ENCODE peak calls at places on chromosome 3, in seven cellular contexts. U is GM04503, E is H7, D is ecto neural progenitor cell, G is pons, K is DMS 273 treated with DMSO at 0.1 percent for 48 hours, P is Kasumi-1. W is an unnamed sample.

GRCh38 chr3:153970047-153970446 is 151.1 kb upstream of the ARHGEF26 start:
- DNase-seq in E (no peak), D (no peak), K (no peak), U (no peak), G (no peak), P (no peak), W (no peak)

GRCh38 chr3:53513556-53514190 is 19.3 kb downstream of the CACNA1D start:
- DNase-seq in D (no peak), G (no peak), P (no peak), K (no peak), U (no peak), E (no peak), W (peak)

GRCh38 chr3:126212629-126213375 is 32.4 kb upstream of the ALDH1L1 start:
- DNase-seq in G (no peak), D (peak), K (peak), U (no peak), P (peak), E (peak), W (peak)

GRCh38 chr3:125022186-125022585 is 33.6 kb downstream of the HEG1 start:
- DNase-seq in K (no peak), U (no peak), P (peak), G (no peak), E (no peak), D (no peak), W (no peak)

GRCh38 chr3:58474348-58474911 is 17.5 kb upstream of the KCTD6 start:
- DNase-seq in D (no peak), K (no peak), U (no peak), P (peak), G (peak), E (no peak), W (peak)

GRCh38 chr3:152225176-152225575 is 43.6 kb upstream of the MBNL1 start:
- DNase-seq in U (no peak), G (peak), D (no peak), K (no peak), E (no peak), P (no peak), W (no peak)

GRCh38 chr3:181716916-181717315 is 5.2 kb downstream of the SOX2 start:
- DNase-seq in G (no peak), P (no peak), E (peak), U (no peak), D (no peak), K (no peak), W (no peak)

GRCh38 chr3:123457841-123458240 is 9.0 kb upstream of the ADCY5 start:
- DNase-seq in K (no peak), G (no peak), D (no peak), P (no peak), E (peak), U (no peak), W (no peak)

GRCh38 chr3:157136647-157137387 is 23.1 kb downstream of the CCNL1 start:
- DNase-seq in E (no peak), P (no peak), G (no peak), K (no peak), D (no peak), U (no peak), W (no peak)

GRCh38 chr3:76826915-76827314 is 213.0 kb upstream of the ROBO2 start:
- DNase-seq in D (no peak), K (no peak), G (no peak), U (no peak), E (no peak), P (no peak), W (no peak)